ENCODE peak calls at places on chromosomes 2 and 18, in four cellular contexts. W, V, T and O are unnamed samples.

GRCh38 chr2:65608391-65608790 is 176.0 kb upstream of the SPRED2 start:
- DNase-seq in V (no peak), T (no peak), W (no peak), O (no peak)

GRCh38 chr2:108607706-108608301 is 73.5 kb downstream of the LIMS1 start:
- DNase-seq in T (no peak), V (peak), W (peak), O (peak)

GRCh38 chr2:58739033-58739432 is 497.9 kb upstream of the FANCL start:
- DNase-seq in W (no peak), T (no peak), V (no peak), O (no peak)

GRCh38 chr2:198054299-198054698 is 249.9 kb downstream of the PLCL1 start:
- DNase-seq in W (no peak), T (peak), V (peak), O (no peak)

GRCh38 chr2:129877795-129878775 is 101.4 kb upstream of the RAB6C start:
- DNase-seq in V (peak), T (no peak), W (no peak), O (no peak)

GRCh38 chr2:68594674-68595492 is 48.5 kb upstream of the PROKR1 start:
- DNase-seq in T (peak), V (peak), W (peak), O (no peak)

GRCh38 chr18:48139427-48140347 is 209.2 kb upstream of the SMAD2 start:
- DNase-seq in V (no peak), W (no peak), T (no peak), O (no peak)

GRCh38 chr2:242031481-242032019 is 162.0 kb downstream of the RTP5 start:
- DNase-seq in V (peak), T (no peak), W (peak), O (no peak)

GRCh38 chr18:68817584-68817983 is 19.7 kb downstream of the CCDC102B start:
- DNase-seq in W (no peak), V (peak), T (no peak), O (no peak)

GRCh38 chr18:79750980-79751571 is 46.7 kb upstream of the KCNG2 start:
- DNase-seq in T (no peak), W (no peak), V (no peak), O (peak)

GRCh38 chr18:5294618-5295230 is 802 bp downstream of the ZBTB14 start:
- DNase-seq in W (no peak), V (peak), T (no peak), O (peak)

DNA sequence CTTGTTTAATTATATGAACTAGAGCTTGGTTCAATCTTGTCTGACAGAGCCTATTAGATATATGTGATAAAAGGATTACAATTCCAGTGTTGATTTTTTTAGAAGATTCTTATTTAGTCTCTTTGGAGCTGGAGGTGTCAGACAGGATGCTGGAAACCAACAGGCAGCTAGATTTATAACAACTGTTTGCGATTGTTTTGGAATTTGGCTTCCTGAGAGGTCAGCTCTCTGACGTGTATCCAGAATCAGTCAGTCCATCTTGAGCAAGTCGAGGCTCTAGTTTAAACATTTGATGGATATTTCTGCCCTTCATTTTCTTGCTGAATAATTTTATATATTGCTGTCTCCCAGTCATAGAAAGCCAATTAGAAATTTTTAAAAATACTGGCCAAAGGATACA is 1062.9 kb downstream of the DPP10 start:
- DNase-seq in V (no peak), W (no peak), T (no peak), O (no peak)
- TF ChIP-seq CTCF in V (no peak), W (no peak), T (no peak), O (no peak)

GRCh38 chr18:3264362-3264761 is 2.4 kb downstream of the MYL12B start:
- DNase-seq in W (no peak), V (no peak), T (no peak), O (no peak)
- H3K4me3 ChIP-seq in W (peak), V (peak), T (peak), O (peak)

DNA sequence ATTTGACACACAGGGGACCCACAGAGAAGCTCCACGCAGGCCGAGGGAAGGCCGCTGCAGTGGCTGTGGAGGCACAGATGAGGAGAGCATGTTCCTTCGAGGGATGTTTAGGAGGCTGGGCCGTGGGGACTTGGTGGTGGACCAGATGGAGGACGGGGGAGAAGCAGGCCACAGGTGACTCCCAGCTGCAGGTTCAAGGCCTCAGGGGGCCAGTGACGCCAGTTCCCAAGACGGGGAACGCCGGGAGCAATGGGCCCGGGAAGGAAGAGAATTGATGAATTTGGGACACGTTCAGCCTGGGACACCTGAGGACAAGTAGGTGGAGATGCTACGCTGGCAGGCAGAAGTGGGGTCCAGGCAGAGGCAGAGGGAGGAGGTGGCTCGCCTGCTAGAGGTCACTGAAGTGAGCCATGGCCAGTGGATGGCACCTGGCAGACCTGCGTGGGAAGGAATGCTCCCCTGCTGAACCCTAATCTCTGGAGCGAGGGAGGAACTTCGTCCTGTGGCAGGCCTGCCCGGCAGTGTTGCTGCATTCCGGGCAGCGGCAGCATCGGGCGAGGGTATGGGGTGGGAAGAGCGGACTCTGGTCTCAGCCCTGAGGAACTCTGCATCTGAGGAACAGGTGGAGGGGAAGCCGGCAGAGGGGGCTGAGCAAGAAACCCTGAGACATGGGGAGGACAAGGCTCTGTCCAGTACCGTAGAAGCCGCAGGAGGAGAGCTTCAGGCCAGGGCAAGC is 25.2 kb upstream of the HPCAL1 start:
- DNase-seq in W (no peak), T (no peak), V (peak), O (no peak)
- TF ChIP-seq CTCF in W (no peak), T (no peak), V (no peak), O (no peak)

GRCh38 chr2:236170678-236171212 is 2.6 kb upstream of the GBX2 start:
- DNase-seq in W (no peak), T (no peak), V (no peak), O (no peak)

GRCh38 chr2:236172238-236172865 is 4.2 kb upstream of the GBX2 start:
- DNase-seq in V (no peak), T (no peak), W (no peak), O (no peak)

GRCh38 chr2:236169741-236170654 is 1.8 kb upstream of the GBX2 start:
- DNase-seq in W (no peak), T (no peak), V (no peak), O (no peak)

GRCh38 chr2:236172866-236173733 is 4.9 kb upstream of the GBX2 start:
- DNase-seq in W (no peak), T (no peak), V (no peak), O (no peak)

DNA sequence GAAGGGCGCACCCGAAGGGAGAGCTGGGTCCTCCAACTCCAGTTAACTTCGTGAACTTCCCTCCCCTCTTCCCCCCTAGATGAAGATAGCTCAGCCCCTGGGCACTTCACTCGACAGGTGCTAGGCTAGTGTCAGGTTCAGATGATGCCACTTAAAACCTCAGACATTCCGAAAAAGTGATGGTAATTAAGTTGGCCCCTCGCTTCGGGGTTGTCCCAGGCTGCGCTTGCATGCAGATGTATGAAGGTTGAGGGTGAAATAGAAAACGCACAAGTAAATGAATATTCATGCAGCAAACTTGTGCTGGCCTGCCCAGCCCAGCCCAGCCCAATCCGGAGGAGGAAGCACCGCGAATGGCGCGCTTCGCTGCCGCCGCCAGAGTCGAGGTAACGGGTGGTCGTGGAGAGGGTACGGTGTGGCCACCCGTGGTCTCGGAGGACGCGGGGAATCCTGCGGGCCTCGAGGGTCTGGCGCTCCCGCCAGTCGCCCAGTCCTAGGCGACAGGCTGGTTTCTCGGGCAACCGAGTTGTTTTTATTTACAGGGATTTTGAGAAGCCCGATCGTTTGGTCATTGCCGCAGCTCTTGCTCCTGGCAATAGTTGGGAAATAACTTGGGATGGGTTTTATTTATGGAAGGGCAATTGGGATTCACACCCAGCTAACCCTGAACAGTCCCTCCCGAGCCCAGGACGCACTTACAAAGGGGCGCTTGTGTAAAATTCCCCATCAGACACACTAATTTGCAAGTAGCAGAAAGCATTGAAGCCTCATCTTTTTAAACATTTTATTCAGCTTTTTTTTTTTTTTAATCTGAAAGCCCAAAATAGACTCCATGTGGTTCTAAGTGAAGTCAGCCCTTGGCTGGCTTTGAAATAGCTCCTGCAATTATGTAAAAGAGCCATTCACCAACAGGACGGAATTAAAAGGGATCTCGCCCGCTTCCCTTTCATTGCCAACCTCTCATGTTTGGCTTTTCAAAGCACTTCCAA is 3.3 kb upstream of the GBX2 start:
- DNase-seq in W (no peak), T (no peak), V (no peak), O (no peak)
- H3K4me3 ChIP-seq in W (no peak), T (no peak), V (no peak), O (no peak)

DNA sequence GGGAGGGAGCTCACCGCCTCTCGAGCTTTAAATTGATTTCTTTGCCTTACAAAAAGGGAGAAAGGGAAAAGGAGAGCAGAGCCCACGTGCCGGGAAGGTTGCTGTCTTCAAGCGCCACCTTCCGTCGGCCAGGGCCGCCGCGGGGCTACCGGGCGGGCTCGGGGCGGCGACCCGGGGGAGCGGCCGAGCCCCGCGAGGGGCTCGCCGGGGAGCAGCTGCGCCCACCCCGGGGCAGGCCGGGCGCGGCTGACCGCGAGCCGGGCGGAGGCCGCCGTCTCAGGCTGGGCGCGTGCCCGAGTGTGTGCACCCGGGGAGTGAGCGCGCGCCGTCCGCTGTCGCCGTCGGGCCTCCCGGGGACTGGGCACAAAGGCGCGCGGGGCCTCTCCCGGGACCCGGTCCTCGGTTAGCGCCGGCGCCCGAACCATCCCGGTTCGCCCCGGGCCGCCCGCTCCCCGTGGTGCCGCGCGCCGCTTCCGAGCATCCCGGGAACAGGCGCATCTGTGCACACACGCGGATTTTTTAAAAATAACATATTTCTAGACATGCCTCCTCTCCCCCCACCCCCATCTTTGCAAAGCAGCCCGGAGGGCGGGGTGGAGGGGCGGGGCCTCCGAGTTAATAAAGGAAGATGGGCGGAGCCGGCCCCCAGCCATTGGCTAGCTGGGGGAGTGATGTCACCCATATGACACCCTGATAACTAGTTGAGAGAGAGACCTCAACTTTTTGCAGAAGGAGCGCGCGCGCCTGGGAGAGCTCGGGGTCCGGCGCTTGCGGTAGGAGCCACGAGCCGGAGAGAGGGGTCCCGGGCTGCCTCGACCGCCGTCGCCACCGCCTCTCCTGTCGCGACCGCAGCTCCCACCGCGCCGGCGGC is at the start of gene SOX11:
- DNase-seq in V (peak), W (no peak), T (no peak), O (peak)
- TF ChIP-seq CTCF in V (no peak), W (no peak), T (no peak), O (peak)

GRCh38 chr2:119011162-119011909 is 69.3 kb downstream of the MARCO start:
- DNase-seq in W (no peak), V (peak), T (peak), O (no peak)
- H3K4me3 ChIP-seq in W (no peak), V (no peak), T (peak), O (no peak)

GRCh38 chr2:214311931-214312749 is 98.7 kb upstream of the VWC2L start:
- DNase-seq in V (no peak), T (no peak), W (no peak), O (no peak)

GRCh38 chr2:214310319-214310718 is 100.5 kb upstream of the VWC2L start:
- DNase-seq in V (no peak), W (no peak), T (no peak), O (no peak)

GRCh38 chr2:214315324-214315723 is 95.5 kb upstream of the VWC2L start:
- DNase-seq in V (no peak), T (no peak), W (no peak), O (no peak)

GRCh38 chr2:214311031-214311533 is 99.8 kb upstream of the VWC2L start:
- DNase-seq in V (no peak), T (no peak), W (no peak), O (no peak)
- TF ChIP-seq CTCF in V (no peak), T (peak), W (no peak), O (no peak)

GRCh38 chr2:38709515-38710194 is 41.5 kb downstream of the SRSF7 start:
- DNase-seq in V (no peak), T (no peak), W (no peak), O (no peak)
- H3K4me3 ChIP-seq in V (no peak), T (no peak), W (no peak), O (no peak)

DNA sequence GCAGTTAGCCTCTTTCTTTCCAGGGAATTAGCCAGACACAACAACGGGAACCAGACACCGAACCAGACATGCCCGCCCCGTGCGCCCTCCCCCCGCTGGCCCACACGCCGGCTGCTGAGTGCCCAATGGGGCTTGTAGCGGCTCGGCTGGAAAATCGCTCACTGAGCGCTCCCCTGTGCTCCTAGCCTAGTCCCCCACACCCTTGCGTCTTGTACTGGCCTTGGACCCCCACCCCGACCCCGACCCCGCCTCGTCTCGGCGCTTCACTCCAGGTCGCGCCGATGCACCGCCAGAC is 1.3 kb downstream of the GAD1 start:
- DNase-seq in W (no peak), T (no peak), V (no peak), O (no peak)
- TF ChIP-seq CTCF in W (no peak), T (no peak), V (no peak), O (no peak)